ENCODE peak calls at places on chromosome 13, in seven cellular contexts. B is H9, V is fibroblast of lung, C is cerebellum, S is activated B cell treated with CpG ODN at 0.5 μM for 24 hours, W is small intestine, P is T-helper 1 cell. T is an unnamed sample.

GRCh38 chr13:112984954-112985802 is 16.2 kb downstream of the MCF2L start:
- DNase-seq in B (no peak), V (no peak), C (no peak), S (no peak), W (peak), P (no peak), T (no peak)

GRCh38 chr13:27455331-27455855 is 5.0 kb upstream of the MTIF3 start:
- DNase-seq in B (peak), V (peak), C (no peak), S (no peak), W (peak), P (peak), T (no peak)

GRCh38 chr13:44193731-44194130 is 179.9 kb upstream of the SERP2 start:
- DNase-seq in B (no peak), V (no peak), C (no peak), S (no peak), W (no peak), P (no peak), T (no peak)

GRCh38 chr13:49435992-49436391 is 7.9 kb downstream of the CAB39L start:
- DNase-seq in B (no peak), V (peak), C (no peak), S (no peak), W (no peak), P (no peak), T (no peak)

GRCh38 chr13:59250276-59250990 is 913.3 kb downstream of the DIAPH3 start:
- DNase-seq in B (no peak), V (no peak), C (no peak), S (no peak), W (no peak), P (no peak), T (no peak)

GRCh38 chr13:72290962-72291681 is 424.1 kb upstream of the DACH1 start:
- DNase-seq in B (peak), V (peak), C (no peak), S (no peak), W (no peak), P (no peak), T (no peak)

GRCh38 chr13:113483504-113484287 is 6.8 kb downstream of the DCUN1D2 start:
- DNase-seq in B (no peak), V (no peak), C (peak), S (no peak), W (peak), P (no peak), T (no peak)

GRCh38 chr13:66312312-66313087 is 917.6 kb downstream of the PCDH9 start:
- DNase-seq in B (no peak), V (peak), C (no peak), S (no peak), W (peak), P (no peak), T (no peak)

GRCh38 chr13:68168448-68168847 is 938.3 kb upstream of the PCDH9 start:
- DNase-seq in B (no peak), V (no peak), C (no peak), S (no peak), W (no peak), P (no peak), T (no peak)

GRCh38 chr13:105972811-105973590 is 562.5 kb downstream of the EFNB2 start:
- DNase-seq in B (no peak), V (no peak), C (no peak), S (no peak), W (no peak), P (no peak), T (no peak)

GRCh38 chr13:38685974-38686571 is 804 bp upstream of the FREM2 start:
- DNase-seq in B (peak), V (peak), C (peak), S (no peak), W (peak), P (no peak), T (no peak)

GRCh38 chr13:94968040-94968756 is 255.9 kb upstream of the SOX21 start:
- DNase-seq in B (peak), V (peak), C (peak), S (no peak), W (no peak), P (no peak), T (no peak)

GRCh38 chr13:40275636-40276035 is 390.8 kb downstream of the FOXO1 start:
- DNase-seq in B (no peak), V (peak), C (no peak), S (no peak), W (no peak), P (no peak), T (no peak)

GRCh38 chr13:22915442-22916082 is 265.2 kb upstream of the SGCG start:
- DNase-seq in B (peak), V (peak), C (peak), S (no peak), W (peak), P (no peak), T (no peak)

T was measured in stimulated activated CD4-positive, alpha-beta T cell treated with anti-CD3 and anti-CD28 coated beads, Interleukin-15, amount 100 ng/mL, for 48 hours.